ENCODE peak calls at places on chromosomes 1 and 21, in six cellular contexts. N is effector CD4-positive, alpha-beta T cell; A is GM12865; P is GM13977; R is progenitor cell of endocrine pancreas; L is fibroblast of mammary gland. C is an unnamed sample.

GRCh38 chr1:31910933-31911332 is 27.2 kb downstream of the PTP4A2 start:
- DNase-seq in N (no peak), A (peak), P (no peak), R (no peak), L (peak), C (no peak)

GRCh38 chr1:100597784-100598183 is 59.8 kb downstream of the GPR88 start:
- DNase-seq in N (no peak), A (no peak), P (no peak), R (no peak), L (no peak), C (no peak)

GRCh38 chr1:28259935-28260802 is 851 bp downstream of the SESN2 start:
- DNase-seq in N (no peak), A (peak), P (peak), R (peak), L (peak), C (peak)

GRCh38 chr1:156571261-156571958 is 955 bp downstream of the IQGAP3 start:
- DNase-seq in N (no peak), A (no peak), P (no peak), R (no peak), L (peak), C (peak)

GRCh38 chr1:114369930-114370329 is 141.1 kb downstream of the TRIM33 start:
- DNase-seq in N (no peak), A (no peak), P (no peak), R (no peak), L (no peak), C (no peak)

GRCh38 chr21:44840771-44841170 is 22.9 kb upstream of the SUMO3 start:
- DNase-seq in N (no peak), A (no peak), P (no peak), R (no peak), L (no peak), C (no peak)

GRCh38 chr1:45608475-45609156 is 15.2 kb downstream of the CCDC17 start:
- DNase-seq in N (no peak), A (no peak), P (no peak), R (no peak), L (no peak), C (no peak)

GRCh38 chr1:211947396-211948295 is 87.7 kb downstream of the INTS7 start:
- DNase-seq in N (no peak), A (no peak), P (no peak), R (no peak), L (no peak), C (no peak)

GRCh38 chr1:231748744-231749143 is 122.2 kb downstream of the DISC1 start:
- DNase-seq in N (no peak), A (no peak), P (no peak), R (no peak), L (peak), C (no peak)

GRCh38 chr1:156488566-156489165 is 11.9 kb downstream of the MEF2D start:
- DNase-seq in N (no peak), A (peak), P (peak), R (no peak), L (no peak), C (no peak)

GRCh38 chr1:179178965-179179364 is 50.5 kb downstream of the ABL2 start:
- DNase-seq in N (no peak), A (no peak), P (no peak), R (no peak), L (peak), C (peak)

GRCh38 chr1:6041432-6042062 is 4.1 kb upstream of the KCNAB2 start:
- DNase-seq in N (no peak), A (no peak), P (no peak), R (no peak), L (peak), C (peak)

GRCh38 chr1:99704356-99704816 is 58.5 kb downstream of the PALMD start:
- DNase-seq in N (no peak), A (no peak), P (no peak), R (no peak), L (no peak), C (no peak)

GRCh38 chr1:27968692-27969091 is 8.9 kb downstream of the XKR8 start:
- DNase-seq in N (no peak), A (no peak), P (no peak), R (no peak), L (peak), C (peak)

GRCh38 chr1:78370779-78371482 is 119.8 kb upstream of the PTGFR start:
- DNase-seq in N (no peak), A (peak), P (no peak), R (no peak), L (peak), C (peak)